ENCODE peak calls at places on chromosome 10, in five cellular contexts. B, W, J, S and M are unnamed samples.

GRCh38 chr10:62253704-62254103 is 14.9 kb downstream of the RTKN2 start:
- DNase-seq in B (no peak), W (no peak), J (no peak), S (no peak), M (no peak)

GRCh38 chr10:65320256-65321026 is 1605.4 kb upstream of the LRRTM3 start:
- DNase-seq in B (no peak), W (no peak), J (no peak), S (no peak), M (no peak)

GRCh38 chr10:54833029-54833428 is 32.0 kb upstream of the PCDH15 start:
- DNase-seq in B (no peak), W (no peak), J (no peak), S (no peak), M (no peak)

GRCh38 chr10:132154931-132155330 is 31.8 kb upstream of the DPYSL4 start:
- DNase-seq in B (no peak), W (no peak), J (no peak), S (no peak), M (no peak)

GRCh38 chr10:91616124-91616523 is 16.7 kb downstream of the PPP1R3C start:
- DNase-seq in B (no peak), W (no peak), J (no peak), S (no peak), M (no peak)

GRCh38 chr10:103765981-103766380 is 89.4 kb downstream of the SH3PXD2A start:
- DNase-seq in B (peak), W (no peak), J (no peak), S (no peak), M (peak)

GRCh38 chr10:10418397-10418796 is 599.3 kb upstream of the CELF2 start:
- DNase-seq in B (no peak), W (no peak), J (no peak), S (no peak), M (no peak)

GRCh38 chr10:93947055-93947454 is 46.7 kb upstream of the PLCE1 start:
- DNase-seq in B (no peak), W (peak), J (no peak), S (no peak), M (no peak)

GRCh38 chr10:114239117-114239993 is at the start of gene VWA2:
- DNase-seq in B (no peak), W (peak), J (peak), S (peak), M (no peak)

GRCh38 chr10:93420091-93420490 is 62.0 kb downstream of the MYOF start:
- DNase-seq in B (no peak), W (peak), J (no peak), S (no peak), M (no peak)

GRCh38 chr10:96832721-96833219 is 672 bp downstream of the LCOR start:
- DNase-seq in B (peak), W (peak), J (peak), S (peak), M (peak)

GRCh38 chr10:93816123-93816747 is 58.5 kb downstream of the LGI1 start:
- DNase-seq in B (peak), W (peak), J (no peak), S (peak), M (peak)

GRCh38 chr10:124164252-124164651 is 70.9 kb upstream of the CHST15 start:
- DNase-seq in B (no peak), W (no peak), J (no peak), S (no peak), M (no peak)

GRCh38 chr10:23675588-23675987 is 236.7 kb downstream of the OTUD1 start:
- DNase-seq in B (no peak), W (no peak), J (no peak), S (no peak), M (no peak)

GRCh38 chr10:103659674-103660363 is 166.3 kb downstream of the NEURL1 start:
- DNase-seq in B (peak), W (peak), J (peak), S (no peak), M (peak)

GRCh38 chr10:62690703-62691102 is 113.8 kb upstream of the ADO start:
- DNase-seq in B (no peak), W (peak), J (no peak), S (no peak), M (no peak)

GRCh38 chr10:119940487-119940886 is 48.0 kb downstream of the SEC23IP start:
- DNase-seq in B (no peak), W (no peak), J (no peak), S (no peak), M (no peak)

GRCh38 chr10:86371116-86371515 is 4.5 kb upstream of the GRID1 start:
- DNase-seq in B (no peak), W (no peak), J (no peak), S (no peak), M (no peak)

GRCh38 chr10:124221356-124222297 is 128.2 kb upstream of the CHST15 start:
- DNase-seq in B (no peak), W (no peak), J (no peak), S (no peak), M (no peak)

GRCh38 chr10:103231047-103231551 is 14.6 kb upstream of the RPEL1 start:
- DNase-seq in B (peak), W (no peak), J (no peak), S (peak), M (no peak)

GRCh38 chr10:9634466-9634865 is 1383.2 kb upstream of the CELF2 start:
- DNase-seq in B (peak), W (no peak), J (no peak), S (no peak), M (no peak)

GRCh38 chr10:52465202-52465601 is 151.1 kb downstream of the DKK1 start:
- DNase-seq in B (no peak), W (no peak), J (no peak), S (no peak), M (no peak)

GRCh38 chr10:9342865-9343450 is 1288.5 kb downstream of the GATA3 start:
- DNase-seq in B (peak), W (no peak), J (no peak), S (no peak), M (no peak)

GRCh38 chr10:31820794-31821369 is 107.7 kb downstream of the ARHGAP12 start:
- DNase-seq in B (no peak), W (no peak), J (no peak), S (no peak), M (no peak)

GRCh38 chr10:73647211-73647874 is 6.1 kb upstream of the MYOZ1 start:
- DNase-seq in B (no peak), W (peak), J (peak), S (no peak), M (peak)

GRCh38 chr10:110811791-110812581 is 59.7 kb upstream of the PDCD4 start:
- DNase-seq in B (no peak), W (no peak), J (no peak), S (no peak), M (no peak)

GRCh38 chr10:7314068-7314646 is 96.7 kb downstream of the SFMBT2 start:
- DNase-seq in B (no peak), W (no peak), J (no peak), S (no peak), M (no peak)

GRCh38 chr10:50375745-50376144 is 124.4 kb upstream of the ASAH2 start:
- DNase-seq in B (no peak), W (no peak), J (no peak), S (no peak), M (no peak)

GRCh38 chr10:103273026-103273425 is 3.9 kb upstream of the INA start:
- DNase-seq in B (peak), W (no peak), J (no peak), S (peak), M (no peak)

GRCh38 chr10:61438141-61438984 is 14.8 kb downstream of the TMEM26 start:
- DNase-seq in B (peak), W (no peak), J (no peak), S (no peak), M (no peak)

GRCh38 chr10:8873310-8873709 is 818.8 kb downstream of the GATA3 start:
- DNase-seq in B (peak), W (no peak), J (no peak), S (no peak), M (no peak)

GRCh38 chr10:127426746-127427145 is 122.4 kb upstream of the NPS start:
- DNase-seq in B (no peak), W (no peak), J (no peak), S (no peak), M (no peak)

GRCh38 chr10:126609566-126609965 is 60.9 kb downstream of the C10orf90 start:
- DNase-seq in B (no peak), W (no peak), J (no peak), S (no peak), M (no peak)

GRCh38 chr10:34001087-34001580 is 666.7 kb upstream of the NRP1 start:
- DNase-seq in B (no peak), W (no peak), J (no peak), S (no peak), M (no peak)

GRCh38 chr10:22340362-22341189 is 4.7 kb upstream of the SPAG6 start:
- DNase-seq in B (peak), W (peak), J (peak), S (peak), M (peak)

GRCh38 chr10:12771956-12772355 is 229.6 kb downstream of the CCDC3 start:
- DNase-seq in B (no peak), W (no peak), J (no peak), S (no peak), M (no peak)

GRCh38 chr10:44237364-44238034 is 147.4 kb downstream of the CXCL12 start:
- DNase-seq in B (no peak), W (no peak), J (no peak), S (no peak), M (no peak)

DNA sequence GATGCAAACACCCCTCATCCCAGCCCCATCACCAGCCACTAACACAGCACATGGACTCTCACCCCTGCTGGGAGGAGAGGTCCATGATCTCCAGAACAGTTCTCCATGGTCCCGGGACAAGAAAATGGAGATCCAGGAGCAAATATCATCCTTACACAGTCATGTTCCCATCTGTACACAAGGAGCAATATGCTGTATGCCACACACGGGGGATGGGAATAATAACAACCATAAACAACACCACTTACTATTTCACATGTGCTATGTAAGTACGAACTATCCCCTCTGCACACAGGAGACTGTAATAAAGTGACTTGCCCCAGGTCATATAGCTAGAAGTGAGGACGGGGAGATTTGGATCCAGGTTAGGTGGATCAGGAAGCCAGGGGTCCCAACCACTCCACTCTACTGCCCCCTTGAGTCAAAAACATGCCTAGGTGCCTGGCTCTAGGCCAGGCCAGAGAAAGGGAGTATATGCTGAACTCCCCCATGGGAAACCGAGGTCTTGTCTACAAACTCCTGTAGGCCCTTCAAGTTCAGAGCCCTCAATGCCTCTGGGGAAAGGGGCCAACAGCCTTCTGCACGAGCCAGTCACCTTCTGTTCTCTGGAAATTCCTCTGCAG is 34.1 kb downstream of the LRRC20 start:
- DNase-seq in B (peak), W (peak), J (no peak), S (peak), M (no peak)
- TF ChIP-seq CTCF in B (peak), W (peak), J (no peak), S (peak), M (no peak)

GRCh38 chr10:70650751-70651150 is 21.6 kb upstream of the ADAMTS14 start:
- DNase-seq in B (no peak), W (no peak), J (no peak), S (no peak), M (no peak)

GRCh38 chr10:70649526-70649925 is 22.8 kb upstream of the ADAMTS14 start:
- DNase-seq in B (peak), W (no peak), J (no peak), S (no peak), M (no peak)

GRCh38 chr10:70650104-70650503 is 22.2 kb upstream of the ADAMTS14 start:
- DNase-seq in B (no peak), W (no peak), J (no peak), S (no peak), M (no peak)

GRCh38 chr10:70648427-70648826 is 23.9 kb upstream of the ADAMTS14 start:
- DNase-seq in B (no peak), W (no peak), J (no peak), S (no peak), M (no peak)

GRCh38 chr10:70647086-70647485 is 25.2 kb upstream of the ADAMTS14 start:
- DNase-seq in B (peak), W (no peak), J (no peak), S (no peak), M (no peak)
- TF ChIP-seq CTCF in B (no peak), W (no peak), J (no peak), S (no peak), M (no peak)

GRCh38 chr10:15088428-15089261 is at the start of gene ACBD7:
- DNase-seq in B (peak), W (peak), J (peak), S (peak), M (peak)

GRCh38 chr10:15083674-15084501 is 4.7 kb downstream of the ACBD7 start:
- DNase-seq in B (no peak), W (no peak), J (no peak), S (no peak), M (no peak)

GRCh38 chr10:15084502-15084922 is 4.1 kb downstream of the ACBD7 start:
- DNase-seq in B (peak), W (no peak), J (no peak), S (peak), M (peak)
- TF ChIP-seq CTCF in B (no peak), W (no peak), J (no peak), S (no peak), M (no peak)

GRCh38 chr10:123140164-123140982 is 4.6 kb downstream of the HMX3 start:
- DNase-seq in B (no peak), W (peak), J (no peak), S (no peak), M (no peak)
- TF ChIP-seq CTCF in B (no peak), W (no peak), J (no peak), S (peak), M (no peak)

GRCh38 chr10:11697718-11698527 is 44.3 kb upstream of the ECHDC3 start:
- DNase-seq in B (peak), W (no peak), J (no peak), S (no peak), M (no peak)
- TF ChIP-seq CTCF in B (no peak), W (no peak), J (no peak), S (peak), M (no peak)

GRCh38 chr10:49038711-49039110 is 76.6 kb downstream of the VSTM4 start:
- DNase-seq in B (no peak), W (no peak), J (no peak), S (no peak), M (no peak)
- TF ChIP-seq CTCF in B (no peak), W (no peak), J (no peak), S (no peak), M (no peak)